ENCODE peak calls at places on chromosomes 16 and 17, in five cellular contexts. R is HFFc6; Y is left cardiac atrium; B is activated CD8-positive, alpha-beta T cell treated with anti-CD3 and anti-CD28 coated beads, Interleukin-2, amount 10 ng/mL, durations not matched to agents 7 days and 5 days; U is T1000. M is an unnamed sample.

GRCh38 chr17:65371702-65372101 is 189.7 kb downstream of the AXIN2 start:
- DNase-seq in R (no peak), Y (no peak), B (no peak), U (no peak), M (peak)

GRCh38 chr17:70320642-70321345 is 151.5 kb downstream of the KCNJ2 start:
- DNase-seq in R (no peak), Y (no peak), B (no peak), U (no peak), M (no peak)

GRCh38 chr16:4624827-4625616 is 396 bp downstream of the MGRN1 start:
- DNase-seq in R (peak), Y (peak), B (peak), U (peak), M (peak)

GRCh38 chr16:81723098-81723723 is 55.9 kb upstream of the PLCG2 start:
- DNase-seq in R (peak), Y (no peak), B (peak), U (peak), M (peak)

GRCh38 chr17:81991684-81992513 is 14.5 kb downstream of the ASPSCR1 start:
- DNase-seq in R (peak), Y (peak), B (no peak), U (no peak), M (peak)

GRCh38 chr17:29572691-29573557 is 4.4 kb downstream of the TP53I13 start:
- DNase-seq in R (peak), Y (peak), B (peak), U (no peak), M (peak)

GRCh38 chr17:74234482-74234881 is 21.1 kb downstream of the TTYH2 start:
- DNase-seq in R (no peak), Y (no peak), B (no peak), U (no peak), M (no peak)

GRCh38 chr16:78962457-78962929 is 638.0 kb downstream of the MAF start:
- DNase-seq in R (no peak), Y (no peak), B (no peak), U (no peak), M (no peak)

GRCh38 chr17:50219939-50220465 is 18.6 kb upstream of the COL1A1 start:
- DNase-seq in R (no peak), Y (no peak), B (no peak), U (no peak), M (no peak)

GRCh38 chr16:1054660-1055556 is 17.6 kb upstream of the SSTR5 start:
- DNase-seq in R (no peak), Y (peak), B (peak), U (no peak), M (peak)

GRCh38 chr17:34598161-34598776 is 18.9 kb downstream of the TMEM132E start:
- DNase-seq in R (no peak), Y (no peak), B (no peak), U (no peak), M (peak)

GRCh38 chr16:85462405-85463227 is 150.5 kb upstream of the GSE1 start:
- DNase-seq in R (no peak), Y (peak), B (no peak), U (no peak), M (no peak)

GRCh38 chr16:78210305-78210704 is 110.9 kb downstream of the WWOX start:
- DNase-seq in R (no peak), Y (no peak), B (no peak), U (no peak), M (no peak)

GRCh38 chr16:66569131-66569530 is 2.9 kb downstream of the CMTM1 start:
- DNase-seq in R (peak), Y (no peak), B (no peak), U (no peak), M (no peak)

GRCh38 chr17:40522250-40522960 is 21.0 kb upstream of the TNS4 start:
- DNase-seq in R (no peak), Y (no peak), B (no peak), U (no peak), M (no peak)

GRCh38 chr17:159609-160008 is 21.8 kb downstream of the DOC2B start:
- DNase-seq in R (no peak), Y (no peak), B (no peak), U (no peak), M (no peak)

GRCh38 chr17:69723741-69724140 is 309.2 kb downstream of the MAP2K6 start:
- DNase-seq in R (no peak), Y (no peak), B (no peak), U (no peak), M (no peak)

GRCh38 chr17:40134184-40134583 is 6.2 kb upstream of the CASC3 start:
- DNase-seq in R (no peak), Y (no peak), B (no peak), U (no peak), M (no peak)

GRCh38 chr16:50680907-50681885 is at the start of gene SNX20:
- DNase-seq in R (no peak), Y (no peak), B (peak), U (no peak), M (peak)

GRCh38 chr17:68221786-68222185 is 26.1 kb upstream of the AMZ2 start:
- DNase-seq in R (no peak), Y (no peak), B (no peak), U (no peak), M (no peak)

GRCh38 chr16:73019456-73020362 is 28.2 kb downstream of the ZFHX3 start:
- DNase-seq in R (peak), Y (peak), B (no peak), U (peak), M (no peak)

GRCh38 chr16:8080817-8081216 is 509.5 kb downstream of the TMEM114 start:
- DNase-seq in R (no peak), Y (no peak), B (no peak), U (no peak), M (no peak)